ENCODE peak calls at places on chromosomes 1 and 21, in nine cellular contexts. S is fibroblast of lung; R is GM23248; T is activated naive CD8-positive, alpha-beta T cell treated with anti-CD3 and anti-CD28 coated beads, Interleukin-2, amount 10 ng/mL, durations not matched to agents 7 days and 5 days; P is HTR-8/SVneo; M is RWPE1; J is GM10248; A is ACHN; E is AG09319. Z is an unnamed sample.

GRCh38 chr1:183567584-183567983 is 22.7 kb downstream of the NCF2 start:
- DNase-seq in S (peak; percentile 18), R (peak; percentile 9), T (no peak), P (peak; percentile 40), M (peak; percentile 65), J (peak; percentile 44), A (no peak), E (no peak), Z (peak; percentile 70)

GRCh38 chr1:234899041-234899787 is 229.4 kb downstream of the TOMM20 start:
- DNase-seq in S (no peak), R (peak; percentile 38), T (no peak), P (no peak), M (no peak), J (no peak), A (no peak), E (no peak), Z (no peak)

GRCh38 chr1:29122987-29123870 is 474 bp downstream of the TMEM200B start:
- DNase-seq in S (peak; percentile 58), R (peak; percentile 69), T (peak; percentile 52), P (no peak), M (no peak), J (no peak), A (peak; percentile 27), E (no peak), Z (no peak)

GRCh38 chr1:56827711-56828110 is 8.5 kb upstream of the FYB2 start:
- DNase-seq in S (no peak), R (no peak), T (no peak), P (no peak), M (no peak), J (no peak), A (no peak), E (no peak), Z (no peak)

GRCh38 chr21:44259082-44259705 is 2.5 kb downstream of the DNMT3L start:
- DNase-seq in S (peak; percentile 23), R (no peak), T (no peak), P (no peak), M (no peak), J (no peak), A (no peak), E (no peak), Z (no peak)

GRCh38 chr1:182206628-182207239 is 145.2 kb upstream of the ZNF648 start:
- DNase-seq in S (peak; percentile 31), R (peak; percentile 46), T (no peak), P (no peak), M (no peak), J (no peak), A (no peak), E (no peak), Z (no peak)

GRCh38 chr1:155968670-155969069 is 9.7 kb downstream of the ARHGEF2 start:
- DNase-seq in S (peak; percentile 86), R (no peak), T (no peak), P (no peak), M (no peak), J (no peak), A (no peak), E (no peak), Z (no peak)

GRCh38 chr1:24735619-24736375 is 9.4 kb upstream of the CLIC4 start:
- DNase-seq in S (peak; percentile 77), R (peak; percentile 58), T (no peak), P (no peak), M (no peak), J (no peak), A (no peak), E (no peak), Z (peak; percentile 62)

GRCh38 chr1:153614189-153614900 is 1.4 kb upstream of the S100A16 start:
- DNase-seq in S (no peak), R (peak; percentile 36), T (no peak), P (no peak), M (no peak), J (peak; percentile 8), A (no peak), E (no peak), Z (no peak)

GRCh38 chr1:7912743-7913557 is 27.7 kb downstream of the TNFRSF9 start:
- DNase-seq in S (no peak), R (no peak), T (no peak), P (no peak), M (no peak), J (no peak), A (no peak), E (no peak), Z (no peak)

GRCh38 chr1:197911172-197911856 is 5.9 kb upstream of the LHX9 start:
- DNase-seq in S (no peak), R (peak; percentile 42), T (no peak), P (no peak), M (no peak), J (no peak), A (no peak), E (no peak), Z (no peak)

GRCh38 chr21:42010507-42011493 is 640 bp upstream of the ZBTB21 start:
- DNase-seq in S (no peak), R (peak; percentile 47), T (no peak), P (peak; percentile 21), M (peak; percentile 12), J (peak; percentile 52), A (peak; percentile 33), E (no peak), Z (no peak)